ENCODE peak calls at places on chromosomes 3 and 15, in nine cellular contexts. One of them, this sample, is unnamed.

GRCh38 chr3:119240101-119240581 is 537 bp downstream of the B4GALT4 start:
- DNase-seq in WTC11: peak
- DNase-seq in NAMALWA: peak
- DNase-seq in A549: peak
- DNase-seq in OCI-LY7: no peak
- DNase-seq in T-helper 1 cell: no peak
- DNase-seq in GM13977: peak
- DNase-seq in stimulated activated CD8-positive, alpha-beta memory T cell treated with anti-CD3 and anti-CD28 coated beads, Interleukin-15, amount 100 ng/mL, for 24 hours: no peak
- DNase-seq in activated naive CD4-positive, alpha-beta T cell: no peak
- DNase-seq in this sample: no peak

GRCh38 chr15:60969658-60970057 is 259.4 kb downstream of the RORA start:
- DNase-seq in WTC11: no peak
- DNase-seq in NAMALWA: no peak
- DNase-seq in A549: no peak
- DNase-seq in OCI-LY7: no peak
- DNase-seq in T-helper 1 cell: no peak
- DNase-seq in GM13977: no peak
- DNase-seq in stimulated activated CD8-positive, alpha-beta memory T cell treated with anti-CD3 and anti-CD28 coated beads, Interleukin-15, amount 100 ng/mL, for 24 hours: no peak
- DNase-seq in activated naive CD4-positive, alpha-beta T cell: no peak
- DNase-seq in this sample: no peak

GRCh38 chr15:94070341-94071275 is 160.8 kb upstream of the MCTP2 start:
- DNase-seq in WTC11: peak
- DNase-seq in NAMALWA: no peak
- DNase-seq in A549: peak
- DNase-seq in OCI-LY7: no peak
- DNase-seq in T-helper 1 cell: no peak
- DNase-seq in GM13977: no peak
- DNase-seq in stimulated activated CD8-positive, alpha-beta memory T cell treated with anti-CD3 and anti-CD28 coated beads, Interleukin-15, amount 100 ng/mL, for 24 hours: no peak
- DNase-seq in activated naive CD4-positive, alpha-beta T cell: no peak
- DNase-seq in this sample: peak

GRCh38 chr3:124791142-124791541 is 60.9 kb downstream of the UMPS start:
- DNase-seq in WTC11: no peak
- DNase-seq in NAMALWA: no peak
- DNase-seq in A549: no peak
- DNase-seq in OCI-LY7: no peak
- DNase-seq in T-helper 1 cell: no peak
- DNase-seq in GM13977: no peak
- DNase-seq in stimulated activated CD8-positive, alpha-beta memory T cell treated with anti-CD3 and anti-CD28 coated beads, Interleukin-15, amount 100 ng/mL, for 24 hours: no peak
- DNase-seq in activated naive CD4-positive, alpha-beta T cell: no peak
- DNase-seq in this sample: no peak

GRCh38 chr3:178705925-178706324 is 169.7 kb downstream of the KCNMB2 start:
- DNase-seq in WTC11: no peak
- DNase-seq in NAMALWA: no peak
- DNase-seq in A549: no peak
- DNase-seq in OCI-LY7: no peak
- DNase-seq in T-helper 1 cell: no peak
- DNase-seq in GM13977: no peak
- DNase-seq in stimulated activated CD8-positive, alpha-beta memory T cell treated with anti-CD3 and anti-CD28 coated beads, Interleukin-15, amount 100 ng/mL, for 24 hours: no peak
- DNase-seq in activated naive CD4-positive, alpha-beta T cell: no peak
- DNase-seq in this sample: peak

GRCh38 chr3:16300881-16301359 is 35.9 kb downstream of the OXNAD1 start:
- DNase-seq in WTC11: no peak
- DNase-seq in NAMALWA: no peak
- DNase-seq in A549: no peak
- DNase-seq in OCI-LY7: peak
- DNase-seq in T-helper 1 cell: no peak
- DNase-seq in GM13977: no peak
- DNase-seq in stimulated activated CD8-positive, alpha-beta memory T cell treated with anti-CD3 and anti-CD28 coated beads, Interleukin-15, amount 100 ng/mL, for 24 hours: no peak
- DNase-seq in activated naive CD4-positive, alpha-beta T cell: peak
- DNase-seq in this sample: peak

GRCh38 chr3:69739204-69740102 is at the start of gene MITF:
- DNase-seq in WTC11: peak
- DNase-seq in NAMALWA: peak
- DNase-seq in A549: peak
- DNase-seq in OCI-LY7: no peak
- DNase-seq in T-helper 1 cell: no peak
- DNase-seq in GM13977: peak
- DNase-seq in stimulated activated CD8-positive, alpha-beta memory T cell treated with anti-CD3 and anti-CD28 coated beads, Interleukin-15, amount 100 ng/mL, for 24 hours: no peak
- DNase-seq in activated naive CD4-positive, alpha-beta T cell: no peak
- DNase-seq in this sample: peak

GRCh38 chr3:189637755-189638154 is 6.6 kb downstream of the TP63 start:
- DNase-seq in WTC11: no peak
- DNase-seq in NAMALWA: peak
- DNase-seq in A549: no peak
- DNase-seq in OCI-LY7: no peak
- DNase-seq in T-helper 1 cell: no peak
- DNase-seq in GM13977: no peak
- DNase-seq in stimulated activated CD8-positive, alpha-beta memory T cell treated with anti-CD3 and anti-CD28 coated beads, Interleukin-15, amount 100 ng/mL, for 24 hours: no peak
- DNase-seq in activated naive CD4-positive, alpha-beta T cell: no peak
- DNase-seq in this sample: no peak

GRCh38 chr15:42608110-42608531 is 32.7 kb downstream of the STARD9 start:
- DNase-seq in WTC11: no peak
- DNase-seq in NAMALWA: peak
- DNase-seq in A549: no peak
- DNase-seq in OCI-LY7: peak
- DNase-seq in T-helper 1 cell: no peak
- DNase-seq in GM13977: no peak
- DNase-seq in stimulated activated CD8-positive, alpha-beta memory T cell treated with anti-CD3 and anti-CD28 coated beads, Interleukin-15, amount 100 ng/mL, for 24 hours: no peak
- DNase-seq in activated naive CD4-positive, alpha-beta T cell: peak
- DNase-seq in this sample: peak

GRCh38 chr3:87307805-87308204 is 31.4 kb upstream of the POU1F1 start:
- DNase-seq in WTC11: no peak
- DNase-seq in NAMALWA: peak
- DNase-seq in A549: no peak
- DNase-seq in OCI-LY7: no peak
- DNase-seq in T-helper 1 cell: no peak
- DNase-seq in GM13977: peak
- DNase-seq in stimulated activated CD8-positive, alpha-beta memory T cell treated with anti-CD3 and anti-CD28 coated beads, Interleukin-15, amount 100 ng/mL, for 24 hours: no peak
- DNase-seq in activated naive CD4-positive, alpha-beta T cell: no peak
- DNase-seq in this sample: no peak

GRCh38 chr3:58164916-58165821 is 45.6 kb downstream of the DNASE1L3 start:
- DNase-seq in WTC11: no peak
- DNase-seq in NAMALWA: no peak
- DNase-seq in A549: no peak
- DNase-seq in OCI-LY7: no peak
- DNase-seq in T-helper 1 cell: no peak
- DNase-seq in GM13977: no peak
- DNase-seq in stimulated activated CD8-positive, alpha-beta memory T cell treated with anti-CD3 and anti-CD28 coated beads, Interleukin-15, amount 100 ng/mL, for 24 hours: no peak
- DNase-seq in activated naive CD4-positive, alpha-beta T cell: no peak
- DNase-seq in this sample: no peak

GRCh38 chr3:17905996-17906395 is 163.6 kb upstream of the TBC1D5 start:
- DNase-seq in WTC11: no peak
- DNase-seq in NAMALWA: no peak
- DNase-seq in A549: no peak
- DNase-seq in OCI-LY7: peak
- DNase-seq in T-helper 1 cell: no peak
- DNase-seq in GM13977: no peak
- DNase-seq in stimulated activated CD8-positive, alpha-beta memory T cell treated with anti-CD3 and anti-CD28 coated beads, Interleukin-15, amount 100 ng/mL, for 24 hours: no peak
- DNase-seq in activated naive CD4-positive, alpha-beta T cell: no peak
- DNase-seq in this sample: no peak